ENCODE peak calls at places on chromosomes 13 and 19, in seven cellular contexts. Q is breast epithelium, R is HepG2, C is GM23338, B is H1, E is vagina, L is HL-60. I is an unnamed sample. For H3K27me3, the result is how much of the 10 kb centered on the place peaks cover.

GRCh38 chr13:113413898-113414282 is 39.4 kb downstream of the ADPRHL1 start:
- DNase-seq in Q (peak), R (no peak), C (no peak), B (no peak), E (no peak), L (no peak), I (peak)

GRCh38 chr19:3387645-3388589 is 21.5 kb downstream of the NFIC start:
- DNase-seq in Q (peak), R (no peak), C (no peak), B (no peak), E (no peak), L (no peak), I (peak)

GRCh38 chr19:29812080-29812880 is 489 bp downstream of the CCNE1 start:
- DNase-seq in Q (no peak), R (no peak), C (peak), B (peak), E (no peak), L (no peak), I (no peak)

GRCh38 chr13:112756967-112757758 is 67.3 kb downstream of the ATP11A start:
- DNase-seq in Q (no peak), R (peak), C (no peak), B (no peak), E (no peak), L (no peak), I (no peak)

GRCh38 chr13:32384702-32385101 is 43.2 kb downstream of the N4BP2L1 start:
- DNase-seq in Q (peak), R (no peak), C (no peak), B (no peak), E (no peak), L (no peak), I (no peak)

GRCh38 chr13:44895584-44895983 is 93.7 kb downstream of the NUFIP1 start:
- DNase-seq in Q (no peak), R (no peak), C (no peak), B (no peak), E (no peak), L (no peak), I (no peak)

GRCh38 chr19:2977686-2978466 is 512 bp downstream of the TLE6 start:
- DNase-seq in Q (no peak), R (no peak), C (no peak), B (no peak), E (no peak), L (no peak), I (peak)

GRCh38 chr13:100674363-100674847 is at the start of gene TMTC4:
- DNase-seq in Q (no peak), R (peak), C (peak), B (no peak), E (no peak), L (no peak), I (no peak)

GRCh38 chr19:56312337-56312736 is 2.3 kb downstream of the ZSCAN5A start:
- DNase-seq in Q (no peak), R (no peak), C (no peak), B (no peak), E (no peak), L (no peak), I (no peak)

GRCh38 chr19:55094456-55095259 is 19.0 kb downstream of the EPS8L1 start:
- DNase-seq in Q (no peak), R (no peak), C (peak), B (peak), E (no peak), L (no peak), I (no peak)

GRCh38 chr19:13796301-13797057 is 1.2 kb downstream of the ZSWIM4 start:
- DNase-seq in Q (peak), R (peak), C (peak), B (peak), E (no peak), L (no peak), I (peak)

GRCh38 chr13:32660227-32660626 is 74.0 kb downstream of the PDS5B start:
- DNase-seq in Q (no peak), R (no peak), C (no peak), B (no peak), E (no peak), L (no peak), I (no peak)

GRCh38 chr13:105848494-105848893 is 687.0 kb downstream of the EFNB2 start:
- DNase-seq in Q (no peak), R (no peak), C (no peak), B (no peak), E (no peak), L (no peak), I (no peak)

GRCh38 chr19:23521471-23521870 is 126.2 kb upstream of the ZNF91 start:
- DNase-seq in Q (no peak), R (no peak), C (no peak), B (no peak), E (peak), L (no peak), I (no peak)

GRCh38 chr13:76868451-76868850 is 17.8 kb downstream of the KCTD12 start:
- DNase-seq in Q (no peak), R (no peak), C (no peak), B (no peak), E (no peak), L (no peak), I (no peak)

GRCh38 chr13:75263741-75264407 is 218.1 kb downstream of the TBC1D4 start:
- DNase-seq in Q (no peak), R (no peak), C (no peak), B (no peak), E (no peak), L (no peak), I (no peak)

GRCh38 chr13:52348081-52348480 is 57.9 kb downstream of the THSD1 start:
- DNase-seq in Q (peak), R (no peak), C (no peak), B (no peak), E (no peak), L (no peak), I (no peak)

GRCh38 chr13:30581582-30581981 is 36.1 kb upstream of the USPL1 start:
- DNase-seq in Q (no peak), R (peak), C (peak), B (no peak), E (no peak), L (no peak), I (no peak)

GRCh38 chr19:40502081-40502480 is 35.3 kb downstream of the SPTBN4 start:
- DNase-seq in Q (no peak), R (no peak), C (no peak), B (no peak), E (no peak), L (no peak), I (no peak)

GRCh38 chr13:112752711-112753541 is 63.1 kb downstream of the ATP11A start:
- DNase-seq in Q (no peak), R (no peak), C (no peak), B (no peak), E (no peak), L (no peak), I (no peak)

GRCh38 chr19:18292810-18293641 is 11.6 kb upstream of the JUND start:
- DNase-seq in Q (peak), R (peak), C (peak), B (peak), E (no peak), L (peak), I (peak)

GRCh38 chr19:12464769-12465725 is 19.6 kb downstream of the ZNF709 start:
- DNase-seq in Q (no peak), R (no peak), C (no peak), B (no peak), E (no peak), L (no peak), I (no peak)

GRCh38 chr19:3949997-3950859 is 17.4 kb downstream of the NMRK2 start:
- DNase-seq in Q (no peak), R (no peak), C (no peak), B (no peak), E (no peak), L (no peak), I (peak)

GRCh38 chr13:28097503-28097902 is 2.9 kb downstream of the FLT3 start:
- DNase-seq in Q (no peak), R (no peak), C (no peak), B (no peak), E (no peak), L (no peak), I (no peak)

GRCh38 chr19:2274185-2274711 is 7.7 kb downstream of the PEAK3 start:
- DNase-seq in Q (no peak), R (no peak), C (no peak), B (no peak), E (no peak), L (no peak), I (no peak)

GRCh38 chr13:35499131-35500051 is 22.9 kb upstream of the MAB21L1 start:
- DNase-seq in Q (no peak), R (no peak), C (no peak), B (no peak), E (no peak), L (no peak), I (no peak)

GRCh38 chr19:3969435-3970312 is 1.2 kb downstream of the DAPK3 start:
- DNase-seq in Q (peak), R (peak), C (peak), B (peak), E (no peak), L (no peak), I (peak)

DNA sequence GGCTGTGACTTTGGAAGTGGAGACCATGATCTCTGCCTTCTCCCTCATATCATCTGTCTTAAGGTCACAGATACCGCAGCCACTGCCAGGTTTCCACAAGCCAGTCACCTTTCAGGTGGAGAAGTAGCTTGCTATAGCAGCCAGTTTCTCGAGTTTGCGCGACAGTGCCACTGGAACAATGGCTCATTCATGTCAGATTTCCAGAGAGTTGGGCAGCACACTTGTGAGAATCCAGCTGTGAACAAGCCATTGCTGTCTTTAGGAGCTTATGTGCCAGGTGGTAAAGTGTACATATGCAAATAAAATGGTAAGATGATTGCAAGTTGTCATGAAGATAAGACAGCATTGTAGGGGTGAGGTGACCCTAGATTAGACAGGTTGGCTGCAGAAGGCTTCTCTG is 22.3 kb downstream of the GARRE1 start:
- DNase-seq in Q (no peak), R (no peak), C (no peak), B (no peak), E (no peak), L (no peak), I (no peak)
- H3K27me3 ChIP-seq in Q (under half), R (under half), C (under half), B (under half), E (under half), L (under half), I (under half)

GRCh38 chr19:10421240-10421948 is 1.1 kb downstream of the PDE4A start:
- DNase-seq in Q (no peak), R (no peak), C (no peak), B (no peak), E (no peak), L (no peak), I (no peak)

GRCh38 chr19:10421981-10422461 is 1.7 kb downstream of the PDE4A start:
- DNase-seq in Q (no peak), R (no peak), C (no peak), B (no peak), E (no peak), L (no peak), I (no peak)

GRCh38 chr19:10422846-10423245 is 2.5 kb downstream of the PDE4A start:
- DNase-seq in Q (no peak), R (no peak), C (no peak), B (no peak), E (no peak), L (no peak), I (no peak)

GRCh38 chr19:10427169-10427568 is 6.8 kb downstream of the PDE4A start:
- DNase-seq in Q (no peak), R (no peak), C (no peak), B (no peak), E (no peak), L (no peak), I (no peak)

DNA sequence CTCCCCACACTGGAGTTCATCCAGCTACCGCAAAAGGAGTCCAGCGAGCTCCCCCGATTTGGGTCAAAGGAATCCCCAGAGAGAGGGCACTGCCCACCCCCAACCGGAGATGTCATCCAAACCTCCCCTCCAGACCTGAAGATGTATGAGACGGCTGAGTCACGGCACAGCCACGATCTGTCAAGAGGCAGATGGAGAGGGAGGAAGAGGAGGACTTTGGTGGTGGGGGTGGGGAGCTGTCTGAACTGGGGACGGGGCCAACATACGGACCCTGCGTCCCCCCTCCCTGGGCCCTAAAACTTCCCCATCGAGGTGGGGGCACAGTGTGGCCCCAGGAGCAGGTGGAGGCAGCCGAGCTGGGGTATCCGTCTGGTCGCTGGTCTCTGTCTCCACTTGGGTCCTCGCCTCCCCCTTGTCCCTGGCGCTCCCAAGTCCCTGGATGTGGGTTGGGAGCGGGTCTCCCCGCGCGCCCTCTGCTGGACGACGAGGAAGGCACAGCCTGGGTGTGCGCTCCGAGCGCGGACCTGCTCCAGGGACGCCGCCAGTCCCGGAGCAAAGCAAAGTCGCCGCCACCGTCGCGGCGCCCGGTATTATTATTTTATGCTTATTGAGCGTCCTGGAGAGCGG is 3.8 kb downstream of the PDE4A start:
- DNase-seq in Q (peak), R (peak), C (peak), B (peak), E (no peak), L (no peak), I (peak)
- TF ChIP-seq POLR2AphosphoS5 in Q (no peak), R (no peak), C (no peak), B (no peak), E (peak), L (no peak), I (no peak)

GRCh38 chr19:1123885-1124677 is 20.3 kb downstream of the GPX4 start:
- DNase-seq in Q (no peak), R (no peak), C (no peak), B (no peak), E (no peak), L (no peak), I (peak)

GRCh38 chr19:1125601-1126533 is 22.1 kb downstream of the GPX4 start:
- DNase-seq in Q (no peak), R (no peak), C (no peak), B (no peak), E (no peak), L (no peak), I (no peak)

GRCh38 chr19:1128111-1128510 is 24.3 kb downstream of the GPX4 start:
- DNase-seq in Q (no peak), R (no peak), C (no peak), B (no peak), E (no peak), L (no peak), I (no peak)

GRCh38 chr19:1129535-1129934 is 25.7 kb downstream of the GPX4 start:
- DNase-seq in Q (no peak), R (no peak), C (no peak), B (no peak), E (no peak), L (no peak), I (no peak)

DNA sequence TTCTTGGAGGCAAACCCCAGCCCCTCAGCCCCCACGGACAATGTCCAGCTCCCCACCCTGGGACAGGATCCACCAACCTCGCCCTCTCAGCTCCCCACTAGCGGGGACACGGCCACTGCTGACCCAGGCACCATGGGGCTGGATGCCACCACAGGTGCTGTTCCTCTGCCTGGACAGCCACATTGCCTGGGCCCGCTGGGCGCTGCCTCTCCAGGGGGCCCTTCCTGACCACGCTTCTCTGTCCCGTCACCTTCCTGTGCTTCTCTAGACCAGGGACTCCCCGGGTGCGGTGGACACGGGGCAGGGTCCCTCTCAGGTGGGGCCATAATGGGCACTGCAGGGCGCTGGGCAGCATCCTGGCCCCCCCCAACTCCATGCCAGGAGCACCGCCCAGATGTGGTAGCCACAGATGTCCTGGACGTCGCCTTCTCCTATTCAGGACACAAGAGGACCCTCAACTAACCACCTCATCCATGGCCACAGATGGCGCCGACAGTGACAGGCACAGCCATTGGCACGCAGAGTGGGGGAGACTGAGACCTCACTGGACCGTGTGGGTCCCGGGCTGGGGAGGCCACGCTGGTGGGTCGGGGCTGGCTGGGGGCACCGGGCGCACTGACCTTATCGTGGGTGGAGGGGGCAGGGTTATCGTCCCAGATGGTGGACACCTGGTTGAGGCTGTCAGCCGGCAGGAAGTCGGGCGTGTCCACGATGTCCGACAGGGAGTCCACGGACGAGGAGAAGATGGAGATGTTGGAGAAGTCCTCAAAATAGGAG is 23.4 kb downstream of the GPX4 start:
- DNase-seq in Q (no peak), R (no peak), C (no peak), B (no peak), E (no peak), L (no peak), I (no peak)
- H3K27me3 ChIP-seq in Q (under half), R (under half), C (under half), B (under half), E (under half), L (under half), I (under half)

GRCh38 chr19:20503536-20503935 is 62.0 kb downstream of the ZNF737 start:
- DNase-seq in Q (no peak), R (no peak), C (no peak), B (no peak), E (no peak), L (no peak), I (no peak)
- TF ChIP-seq POLR2AphosphoS5 in Q (no peak), R (no peak), C (no peak), B (no peak), E (no peak), L (no peak), I (peak)

I was measured in sigmoid colon.